ENCODE peak calls at places on chromosomes 16 and 17, in eight cellular contexts. W, E, Q, O, Y, F, A and C are unnamed samples.

GRCh38 chr16:56145369-56145768 is 45.9 kb upstream of the GNAO1 start:
- DNase-seq in W (no peak), A (no peak), Q (no peak), F (no peak), E (no peak), O (no peak), Y (no peak), C (no peak)

GRCh38 chr17:34579979-34580684 is 750 bp downstream of the TMEM132E start:
- DNase-seq in F (no peak), Y (peak; percentile 16), A (no peak), Q (no peak), O (peak; percentile 46), W (no peak), E (no peak), C (no peak)

GRCh38 chr16:11836653-11837244 is 14.6 kb downstream of the RSL1D1 start:
- DNase-seq in O (no peak), E (peak; percentile 60), F (peak; percentile 87), A (no peak), Q (no peak), W (no peak), Y (peak; percentile 87), C (no peak)

GRCh38 chr16:27473101-27473900 is 71.3 kb downstream of the IL21R start:
- DNase-seq in F (no peak), E (no peak), Q (peak; percentile 11), A (no peak), W (no peak), O (no peak), Y (no peak), C (no peak)

GRCh38 chr16:75273054-75273925 is 21.9 kb upstream of the BCAR1 start:
- DNase-seq in Y (peak; percentile 65), F (peak; percentile 73), Q (no peak), A (no peak), E (peak; percentile 38), W (no peak), O (no peak), C (no peak)

GRCh38 chr16:11639925-11640899 is 28.0 kb upstream of the SNN start:
- DNase-seq in F (peak; percentile 90), Q (peak; percentile 75), A (no peak), W (peak; percentile 64), E (peak; percentile 97), Y (peak; percentile 99), O (peak; percentile 86), C (no peak)

GRCh38 chr16:52611817-52612673 is 65.1 kb upstream of the TOX3 start:
- DNase-seq in A (no peak), F (no peak), E (no peak), W (no peak), Y (no peak), O (no peak), Q (no peak), C (no peak)

GRCh38 chr17:74427048-74427762 is 4.7 kb upstream of the GPRC5C start:
- DNase-seq in W (peak; percentile 89), F (no peak), O (peak; percentile 17), Q (peak; percentile 84), A (no peak), Y (no peak), E (peak; percentile 78), C (no peak)

GRCh38 chr16:82629441-82630027 is 2.8 kb downstream of the CDH13 start:
- DNase-seq in Q (no peak), Y (peak; percentile 94), O (no peak), A (no peak), W (no peak), E (peak; percentile 72), F (peak; percentile 97), C (no peak)

GRCh38 chr17:73643012-73643845 is 1.0 kb downstream of the SDK2 start:
- DNase-seq in Y (no peak), A (peak; percentile 41), Q (no peak), E (no peak), F (no peak), W (peak; percentile 36), O (peak; percentile 50), C (no peak)

GRCh38 chr16:11391576-11391975 is 46.3 kb downstream of the RMI2 start:
- DNase-seq in E (no peak), W (no peak), Q (no peak), Y (no peak), A (no peak), F (no peak), O (no peak), C (no peak)

GRCh38 chr16:50021509-50021908 is 3.5 kb upstream of the CNEP1R1 start:
- DNase-seq in F (no peak), W (no peak), Y (peak; percentile 18), A (peak; percentile 8), Q (no peak), O (no peak), E (peak; percentile 9), C (no peak)

GRCh38 chr17:80913928-80914821 is 77.5 kb upstream of the CHMP6 start:
- DNase-seq in E (no peak), W (no peak), F (no peak), O (no peak), A (no peak), Q (peak; percentile 50), Y (no peak), C (no peak)

GRCh38 chr16:88378401-88378800 is 4.4 kb upstream of the ZNF469 start:
- DNase-seq in A (no peak), W (no peak), Y (no peak), Q (no peak), O (no peak), E (no peak), F (no peak), C (no peak)